ENCODE peak calls at places on chromosome 14, in four cellular contexts. N is fibroblast of the aortic adventitia, X is upper lobe of right lung, D is GM23338. L is an unnamed sample.
A peak's percentile ranks its signal among the peaks of the same experiment; 100 is the strongest.

GRCh38 chr14:56002876-56003625 is 115.2 kb upstream of the PELI2 start:
- DNase-seq in N (no peak), X (no peak), D (peak; percentile 23), L (no peak)

GRCh38 chr14:72904218-72904617 is 10.3 kb upstream of the DPF3 start:
- DNase-seq in X (no peak), N (no peak), D (no peak), L (no peak)

GRCh38 chr14:41718477-41719166 is 111.9 kb downstream of the LRFN5 start:
- DNase-seq in N (no peak), D (no peak), X (no peak), L (no peak)

GRCh38 chr14:63203618-63204406 is 431 bp upstream of the RHOJ start:
- DNase-seq in D (peak; percentile 57), N (peak; percentile 98), X (peak; percentile 68), L (peak; percentile 49)

GRCh38 chr14:50770586-50770985 is 60.4 kb downstream of the NIN start:
- DNase-seq in N (no peak), D (no peak), X (no peak), L (no peak)

GRCh38 chr14:65471038-65471878 is 58.7 kb downstream of the FUT8 start:
- DNase-seq in D (no peak), X (no peak), N (no peak), L (no peak)

GRCh38 chr14:102095871-102096568 is 9.2 kb upstream of the HSP90AA1 start:
- DNase-seq in X (peak; percentile 41), N (no peak), D (peak; percentile 39), L (no peak)

GRCh38 chr14:68982581-68982980 is 3.5 kb upstream of the ACTN1 start:
- DNase-seq in D (no peak), X (no peak), N (peak; percentile 74), L (no peak)

GRCh38 chr14:77026930-77027537 is 1.5 kb downstream of the IRF2BPL start:
- DNase-seq in X (peak; percentile 84), N (peak; percentile 49), D (peak; percentile 55), L (no peak)

GRCh38 chr14:58395565-58395814 is 240 bp upstream of the TOMM20L start:
- DNase-seq in D (no peak), N (no peak), X (no peak), L (no peak)

GRCh38 chr14:102319351-102320032 is at the start of gene ZNF839:
- DNase-seq in D (peak; percentile 93), N (peak; percentile 88), X (peak; percentile 97), L (no peak)

GRCh38 chr14:64951724-64952123 is 9.2 kb upstream of the GPX2 start:
- DNase-seq in N (no peak), D (no peak), X (no peak), L (no peak)

GRCh38 chr14:42911642-42912041 is 1305.0 kb downstream of the LRFN5 start:
- DNase-seq in X (no peak), N (peak; percentile 26), D (peak; percentile 14), L (no peak)
- TF ChIP-seq CTCF in X (no peak), N (peak; percentile 34), D (peak; percentile 30), L (peak; percentile 47)

DNA sequence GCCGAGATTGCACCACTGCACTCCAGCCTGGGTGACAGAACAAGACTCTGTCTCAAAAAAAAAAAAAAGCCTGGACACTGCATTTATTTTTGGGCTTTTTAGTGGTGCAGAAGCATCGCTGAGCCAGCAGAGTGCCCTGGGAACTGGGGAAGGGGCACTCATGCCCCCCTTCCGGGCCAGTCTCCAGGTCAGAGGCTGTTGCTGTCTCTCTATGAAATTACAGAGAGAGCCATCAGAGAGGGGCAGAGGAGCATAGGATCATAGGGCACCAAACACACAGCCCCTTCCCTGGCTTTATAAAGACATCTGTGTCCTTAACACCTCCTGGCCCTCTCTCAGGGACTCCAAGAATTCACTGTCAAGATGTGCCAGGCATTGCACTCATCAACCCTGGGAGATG is 195.8 kb downstream of the CALM1 start:
- DNase-seq in D (no peak), N (no peak), X (no peak), L (no peak)
- H3K4me3 ChIP-seq in D (no peak overlapping the region), N (no peak overlapping the region), X (no peak overlapping the region), L (no peak overlapping the region)

GRCh38 chr14:66563731-66564130 is 55.8 kb downstream of the GPHN start:
- DNase-seq in D (no peak), X (no peak), N (no peak), L (no peak)

GRCh38 chr14:66572836-66573235 is 64.9 kb downstream of the GPHN start:
- DNase-seq in D (no peak), N (peak; percentile 1), X (no peak), L (no peak)

GRCh38 chr14:66568220-66568619 is 60.3 kb downstream of the GPHN start:
- DNase-seq in N (peak; percentile 3), X (no peak), D (no peak), L (no peak)
- TF ChIP-seq CTCF in N (no peak), X (no peak), D (no peak), L (no peak)

GRCh38 chr14:35825968-35826217 is 245 bp upstream of the BRMS1L start:
- DNase-seq in D (no peak), X (no peak), N (no peak), L (no peak)

GRCh38 chr14:35829449-35829848 is 3.3 kb downstream of the BRMS1L start:
- DNase-seq in D (no peak), N (peak; percentile 54), X (no peak), L (no peak)

GRCh38 chr14:35826218-35826951 is at the start of gene BRMS1L:
- DNase-seq in D (peak; percentile 99), X (peak; percentile 99), N (peak; percentile 99), L (peak; percentile 81)

GRCh38 chr14:35826952-35827416 is 846 bp downstream of the BRMS1L start:
- DNase-seq in D (no peak), X (no peak), N (peak; percentile 23), L (no peak)

GRCh38 chr14:35827678-35828472 is 1.7 kb downstream of the BRMS1L start:
- DNase-seq in N (no peak), X (no peak), D (no peak), L (no peak)
- H3K4me3 ChIP-seq in N (peak overlapping the region; percentile 98), X (no peak overlapping the region), D (peak overlapping the region; percentile 93), L (no peak overlapping the region)

GRCh38 chr14:92684801-92685560 is 63.4 kb downstream of the LGMN start:
- DNase-seq in X (peak; percentile 68), N (no peak), D (peak; percentile 57), L (no peak)
- TF ChIP-seq CTCF in X (no peak), N (no peak), D (peak; percentile 12), L (no peak)

DNA sequence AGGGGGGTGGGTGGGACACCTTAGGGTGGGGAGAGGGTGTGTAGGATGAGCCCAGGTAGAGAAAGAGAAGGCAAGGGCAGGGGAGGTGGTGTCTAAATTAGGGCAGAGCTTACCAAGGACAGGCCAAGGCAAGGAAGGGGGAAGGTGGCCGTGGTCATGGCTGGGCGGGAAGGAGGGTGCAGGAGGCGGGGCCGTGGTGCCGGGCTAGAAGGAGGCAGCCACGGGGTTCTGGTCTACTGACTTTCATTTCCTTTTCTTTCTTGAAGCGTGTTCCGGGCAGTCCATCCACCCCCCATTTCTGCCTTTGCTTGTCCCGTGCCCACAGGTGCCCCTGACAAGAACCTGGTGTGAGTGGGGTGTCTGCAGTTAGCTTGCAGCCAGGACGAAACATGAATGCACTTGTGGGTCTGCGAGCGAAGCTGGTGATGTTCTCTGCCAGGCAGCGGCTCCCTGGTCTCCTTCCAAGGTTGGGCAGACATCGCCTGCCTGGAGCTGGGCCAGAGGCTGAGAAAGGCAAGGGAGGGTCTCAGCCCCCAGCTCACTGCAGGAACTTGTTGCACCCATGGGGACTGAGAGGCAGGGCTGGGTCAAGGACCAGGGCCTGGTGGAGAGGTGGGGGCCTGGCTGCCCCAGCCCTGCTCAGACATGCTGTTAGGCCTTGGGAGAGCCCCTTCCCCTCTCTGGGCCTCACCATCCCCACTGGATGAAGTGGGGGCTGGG is 58.2 kb downstream of the KIF26A start:
- DNase-seq in X (no peak), D (no peak), N (no peak), L (no peak)
- H3K4me3 ChIP-seq in X (no peak overlapping the region), D (no peak overlapping the region), N (no peak overlapping the region), L (no peak overlapping the region)

DNA sequence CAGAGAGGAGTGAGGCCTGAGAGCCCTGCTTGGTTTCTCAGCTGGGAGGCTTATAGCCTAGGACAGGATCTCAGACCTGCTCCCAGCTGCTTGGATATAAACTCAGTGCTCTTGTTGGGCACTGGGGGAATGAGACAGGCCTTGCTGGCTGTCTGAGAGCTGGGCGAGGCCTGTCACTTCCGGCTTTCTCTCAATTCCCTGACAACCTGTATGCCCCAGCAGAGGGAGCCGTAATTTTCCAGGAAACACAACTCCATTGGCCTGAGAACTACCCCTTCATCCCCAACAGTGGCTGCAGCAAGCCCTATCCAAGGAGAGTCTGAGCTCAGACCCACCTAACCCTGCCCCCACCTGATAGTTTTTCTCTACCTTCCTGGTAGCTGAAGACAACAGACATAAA is 258.3 kb upstream of the STXBP6 start:
- DNase-seq in N (no peak), X (no peak), D (peak; percentile 70), L (no peak)
- TF ChIP-seq CTCF in N (no peak), X (no peak), D (peak; percentile 62), L (no peak)

L was measured in epithelial cell of proximal tubule.